ENCODE peak calls at places on chromosomes 12 and 14, in seven cellular contexts. K, C, D, M, X, Q and B are unnamed samples.

GRCh38 chr14:95305145-95305544 is 14.6 kb downstream of the CLMN start:
- DNase-seq in K (no peak), M (no peak), X (no peak), D (no peak), Q (no peak), C (no peak), B (no peak)

GRCh38 chr14:21160061-21160610 is 4.3 kb upstream of the OR5AU1 start:
- DNase-seq in C (no peak), D (no peak), K (no peak), X (no peak), M (no peak), Q (no peak), B (no peak)

GRCh38 chr14:21923820-21924219 is 250.2 kb upstream of the OR4E1 start:
- DNase-seq in D (no peak), Q (no peak), C (no peak), X (no peak), M (no peak), K (no peak), B (peak; percentile 88)

GRCh38 chr14:99572173-99572999 is 31.6 kb downstream of the CCDC85C start:
- DNase-seq in K (no peak), C (no peak), M (no peak), Q (no peak), X (no peak), D (no peak), B (no peak)

GRCh38 chr14:36604757-36605505 is 22.5 kb upstream of the NKX2-8 start:
- DNase-seq in C (peak; percentile 90), K (peak; percentile 50), X (peak; percentile 20), Q (peak; percentile 74), D (peak; percentile 89), M (peak; percentile 64), B (peak; percentile 70)

GRCh38 chr14:100900837-100901390 is 2.6 kb downstream of the RTL1 start:
- DNase-seq in Q (peak; percentile 65), C (no peak), D (peak; percentile 9), M (no peak), X (no peak), K (peak; percentile 25), B (peak; percentile 8)

GRCh38 chr14:49961270-49962222 is 68.7 kb downstream of the ARF6 start:
- DNase-seq in K (peak; percentile 42), C (no peak), X (no peak), M (no peak), Q (no peak), D (no peak), B (no peak)

GRCh38 chr14:103123634-103124500 is 606 bp downstream of the TNFAIP2 start:
- DNase-seq in Q (peak; percentile 56), X (no peak), D (no peak), K (peak; percentile 67), M (peak; percentile 57), C (no peak), B (peak; percentile 49)

GRCh38 chr12:117587646-117588287 is 226.3 kb upstream of the NOS1 start:
- DNase-seq in X (no peak), Q (peak; percentile 33), M (peak; percentile 31), C (peak; percentile 67), K (peak; percentile 68), D (peak; percentile 3), B (peak; percentile 57)

GRCh38 chr12:49954863-49955830 is 4.6 kb downstream of the AQP2 start:
- DNase-seq in K (no peak), C (no peak), Q (no peak), X (no peak), D (no peak), M (no peak), B (no peak)

GRCh38 chr12:131330106-131330820 is 376.6 kb downstream of the ADGRD1 start:
- DNase-seq in C (no peak), D (no peak), M (no peak), Q (no peak), K (no peak), X (no peak), B (no peak)

GRCh38 chr12:40261937-40262336 is 37.1 kb downstream of the LRRK2 start:
- DNase-seq in Q (no peak), M (no peak), D (no peak), C (no peak), X (no peak), K (peak; percentile 13), B (no peak)

GRCh38 chr12:8780389-8780788 is 42.0 kb upstream of the A2ML1 start:
- DNase-seq in K (peak; percentile 27), C (no peak), Q (peak; percentile 50), M (peak; percentile 10), D (no peak), X (peak; percentile 1), B (peak; percentile 51)

GRCh38 chr12:50127546-50127945 is 15.5 kb downstream of the COX14 start:
- DNase-seq in C (peak; percentile 22), D (no peak), M (no peak), K (no peak), X (no peak), Q (no peak), B (no peak)

GRCh38 chr14:100065161-100065871 is at the start of gene EVL:
- DNase-seq in M (no peak), D (no peak), C (no peak), Q (no peak), X (no peak), K (peak; percentile 67), B (peak; percentile 34)

GRCh38 chr14:102508774-102509743 is 517 bp downstream of the ANKRD9 start:
- DNase-seq in C (no peak), Q (peak; percentile 67), K (no peak), X (no peak), M (peak; percentile 49), D (no peak), B (peak; percentile 35)

GRCh38 chr12:28941248-28941647 is 207.8 kb upstream of the FAR2 start:
- DNase-seq in X (no peak), Q (no peak), M (peak; percentile 15), D (no peak), K (no peak), C (no peak), B (no peak)

GRCh38 chr12:28899951-28900350 is 249.1 kb upstream of the FAR2 start:
- DNase-seq in Q (peak; percentile 90), M (peak; percentile 83), K (no peak), C (no peak), D (no peak), X (peak; percentile 78), B (no peak)

GRCh38 chr12:8887285-8887715 is 27.0 kb upstream of the PHC1 start:
- DNase-seq in D (no peak), C (no peak), Q (no peak), K (no peak), X (no peak), M (no peak), B (peak; percentile 3)